ENCODE peak calls at places on chromosome 12, in four cellular contexts. One of them, this sample, is unnamed.

GRCh38 chr12:9758119-9758518 is 2.6 kb downstream of the CD69 start:
- DNase-seq in astrocyte of the cerebellum: no peak
- DNase-seq in cardiac fibroblast: no peak
- DNase-seq in adipocyte: no peak
- DNase-seq in this sample: no peak

GRCh38 chr12:55930771-55931316 is at the start of gene DGKA:
- DNase-seq in astrocyte of the cerebellum: peak
- DNase-seq in adipocyte: peak
- DNase-seq in cardiac fibroblast: peak
- DNase-seq in this sample: peak

GRCh38 chr12:109879332-109880048 is 851 bp downstream of the GLTP start:
- DNase-seq in adipocyte: peak
- DNase-seq in astrocyte of the cerebellum: no peak
- DNase-seq in cardiac fibroblast: peak
- DNase-seq in this sample: no peak

GRCh38 chr12:84911331-84912190 is 1.0 kb downstream of the SLC6A15 start:
- DNase-seq in cardiac fibroblast: peak
- DNase-seq in adipocyte: peak
- DNase-seq in astrocyte of the cerebellum: peak
- DNase-seq in this sample: peak

GRCh38 chr12:65595016-65595560 is 229.2 kb upstream of the HMGA2 start:
- DNase-seq in adipocyte: no peak
- DNase-seq in astrocyte of the cerebellum: no peak
- DNase-seq in cardiac fibroblast: no peak
- DNase-seq in this sample: no peak

GRCh38 chr12:131114942-131115584 is 161.4 kb downstream of the ADGRD1 start:
- DNase-seq in cardiac fibroblast: no peak
- DNase-seq in adipocyte: no peak
- DNase-seq in astrocyte of the cerebellum: no peak
- DNase-seq in this sample: no peak

GRCh38 chr12:104180389-104180788 is 35.2 kb upstream of the TXNRD1 start:
- DNase-seq in cardiac fibroblast: no peak
- DNase-seq in adipocyte: peak
- DNase-seq in astrocyte of the cerebellum: no peak
- DNase-seq in this sample: no peak

GRCh38 chr12:11652351-11653040 is 3.0 kb downstream of the ETV6 start:
- DNase-seq in adipocyte: peak
- DNase-seq in cardiac fibroblast: peak
- DNase-seq in astrocyte of the cerebellum: no peak
- DNase-seq in this sample: no peak

GRCh38 chr12:98741229-98741614 is 96.1 kb downstream of the APAF1 start:
- DNase-seq in astrocyte of the cerebellum: no peak
- DNase-seq in adipocyte: no peak
- DNase-seq in cardiac fibroblast: no peak
- DNase-seq in this sample: no peak

GRCh38 chr12:20525064-20525610 is 156.8 kb downstream of the PDE3A start:
- DNase-seq in cardiac fibroblast: peak
- DNase-seq in astrocyte of the cerebellum: no peak
- DNase-seq in adipocyte: no peak
- DNase-seq in this sample: no peak

GRCh38 chr12:97801471-97802045 is 339.0 kb downstream of the RMST start:
- DNase-seq in cardiac fibroblast: no peak
- DNase-seq in adipocyte: no peak
- DNase-seq in astrocyte of the cerebellum: no peak
- DNase-seq in this sample: no peak

GRCh38 chr12:112025808-112026375 is 12.7 kb downstream of the ERP29 start:
- DNase-seq in adipocyte: no peak
- DNase-seq in cardiac fibroblast: peak
- DNase-seq in astrocyte of the cerebellum: no peak
- DNase-seq in this sample: no peak

GRCh38 chr12:19454837-19455236 is 15.5 kb downstream of the AEBP2 start:
- DNase-seq in cardiac fibroblast: no peak
- DNase-seq in adipocyte: no peak
- DNase-seq in astrocyte of the cerebellum: no peak
- DNase-seq in this sample: no peak

GRCh38 chr12:52636189-52636588 is 15.8 kb downstream of the KRT2 start:
- DNase-seq in cardiac fibroblast: no peak
- DNase-seq in astrocyte of the cerebellum: no peak
- DNase-seq in adipocyte: no peak
- DNase-seq in this sample: no peak

GRCh38 chr12:54197037-54197909 is 8.5 kb upstream of the SMUG1 start:
- DNase-seq in cardiac fibroblast: peak
- DNase-seq in adipocyte: no peak
- DNase-seq in astrocyte of the cerebellum: no peak
- DNase-seq in this sample: no peak